ENCODE peak calls at places on chromosome 14, in eight cellular contexts. One of them, this sample, is unnamed.

GRCh38 chr14:100158566-100159106 is 809 bp downstream of the DEGS2 start:
- DNase-seq in adrenal gland: no peak
- DNase-seq in germinal center: no peak
- DNase-seq in iPS-NIHi11: no peak
- DNase-seq in K562: no peak
- DNase-seq in tibial nerve: no peak
- DNase-seq in neural progenitor cell: peak; percentile 44
- DNase-seq in DMS153: no peak
- DNase-seq in this sample: no peak

GRCh38 chr14:52598568-52598967 is 45.9 kb downstream of the GPR137C start:
- DNase-seq in adrenal gland: no peak
- DNase-seq in germinal center: no peak
- DNase-seq in iPS-NIHi11: no peak
- DNase-seq in K562: no peak
- DNase-seq in tibial nerve: no peak
- DNase-seq in neural progenitor cell: no peak
- DNase-seq in DMS153: no peak
- DNase-seq in this sample: no peak

GRCh38 chr14:92539419-92539818 is 25.8 kb downstream of the RIN3 start:
- DNase-seq in adrenal gland: no peak
- DNase-seq in germinal center: no peak
- DNase-seq in iPS-NIHi11: no peak
- DNase-seq in K562: no peak
- DNase-seq in tibial nerve: no peak
- DNase-seq in neural progenitor cell: no peak
- DNase-seq in DMS153: no peak
- DNase-seq in this sample: no peak

GRCh38 chr14:68894802-68895201 is 84.3 kb downstream of the ACTN1 start:
- DNase-seq in adrenal gland: no peak
- DNase-seq in germinal center: no peak
- DNase-seq in iPS-NIHi11: no peak
- DNase-seq in K562: no peak
- DNase-seq in tibial nerve: no peak
- DNase-seq in neural progenitor cell: no peak
- DNase-seq in DMS153: no peak
- DNase-seq in this sample: no peak

GRCh38 chr14:74908861-74909341 is 14.2 kb downstream of the RPS6KL1 start:
- DNase-seq in adrenal gland: no peak
- DNase-seq in germinal center: no peak
- DNase-seq in iPS-NIHi11: no peak
- DNase-seq in K562: no peak
- DNase-seq in tibial nerve: no peak
- DNase-seq in neural progenitor cell: no peak
- DNase-seq in DMS153: no peak
- DNase-seq in this sample: no peak

GRCh38 chr14:92846162-92846897 is 52.2 kb downstream of the GOLGA5 start:
- DNase-seq in adrenal gland: peak; percentile 56
- DNase-seq in germinal center: no peak
- DNase-seq in iPS-NIHi11: no peak
- DNase-seq in K562: peak; percentile 51
- DNase-seq in tibial nerve: no peak
- DNase-seq in neural progenitor cell: no peak
- DNase-seq in DMS153: no peak
- DNase-seq in this sample: peak; percentile 72

GRCh38 chr14:22850944-22851790 is 14.8 kb downstream of the MMP14 start:
- DNase-seq in adrenal gland: peak; percentile 95
- DNase-seq in germinal center: no peak
- DNase-seq in iPS-NIHi11: no peak
- DNase-seq in K562: no peak
- DNase-seq in tibial nerve: peak; percentile 85
- DNase-seq in neural progenitor cell: no peak
- DNase-seq in DMS153: no peak
- DNase-seq in this sample: peak; percentile 17

GRCh38 chr14:59918824-59919581 is 941 bp upstream of the LRRC9 start:
- DNase-seq in adrenal gland: peak; percentile 12
- DNase-seq in germinal center: peak; percentile 28
- DNase-seq in iPS-NIHi11: peak; percentile 14
- DNase-seq in K562: no peak
- DNase-seq in tibial nerve: peak; percentile 38
- DNase-seq in neural progenitor cell: peak; percentile 48
- DNase-seq in DMS153: peak; percentile 6
- DNase-seq in this sample: peak; percentile 51

GRCh38 chr14:55107766-55108554 is 21.1 kb upstream of the LGALS3 start:
- DNase-seq in adrenal gland: peak; percentile 95
- DNase-seq in germinal center: no peak
- DNase-seq in iPS-NIHi11: peak; percentile 75
- DNase-seq in K562: peak; percentile 82
- DNase-seq in tibial nerve: peak; percentile 84
- DNase-seq in neural progenitor cell: no peak
- DNase-seq in DMS153: peak; percentile 44
- DNase-seq in this sample: peak; percentile 58

GRCh38 chr14:92641306-92641705 is 107.1 kb downstream of the LGMN start:
- DNase-seq in adrenal gland: no peak
- DNase-seq in germinal center: no peak
- DNase-seq in iPS-NIHi11: no peak
- DNase-seq in K562: no peak
- DNase-seq in tibial nerve: no peak
- DNase-seq in neural progenitor cell: no peak
- DNase-seq in DMS153: no peak
- DNase-seq in this sample: no peak

GRCh38 chr14:97442363-97442762 is 645.2 kb downstream of the VRK1 start:
- DNase-seq in adrenal gland: no peak
- DNase-seq in germinal center: no peak
- DNase-seq in iPS-NIHi11: no peak
- DNase-seq in K562: no peak
- DNase-seq in tibial nerve: no peak
- DNase-seq in neural progenitor cell: no peak
- DNase-seq in DMS153: no peak
- DNase-seq in this sample: no peak

GRCh38 chr14:99568567-99569560 is 35.1 kb downstream of the CCDC85C start:
- DNase-seq in adrenal gland: peak; percentile 57
- DNase-seq in germinal center: no peak
- DNase-seq in iPS-NIHi11: no peak
- DNase-seq in K562: no peak
- DNase-seq in tibial nerve: peak; percentile 46
- DNase-seq in neural progenitor cell: no peak
- DNase-seq in DMS153: peak; percentile 25
- DNase-seq in this sample: no peak

GRCh38 chr14:34701808-34702207 is 12.6 kb downstream of the CFL2 start:
- DNase-seq in adrenal gland: no peak
- DNase-seq in germinal center: no peak
- DNase-seq in iPS-NIHi11: no peak
- DNase-seq in K562: no peak
- DNase-seq in tibial nerve: no peak
- DNase-seq in neural progenitor cell: no peak
- DNase-seq in DMS153: no peak
- DNase-seq in this sample: no peak

GRCh38 chr14:34113051-34113511 is 162.2 kb upstream of the EGLN3 start:
- DNase-seq in adrenal gland: no peak
- DNase-seq in germinal center: no peak
- DNase-seq in iPS-NIHi11: no peak
- DNase-seq in K562: no peak
- DNase-seq in tibial nerve: no peak
- DNase-seq in neural progenitor cell: no peak
- DNase-seq in DMS153: no peak
- DNase-seq in this sample: no peak

GRCh38 chr14:68589447-68590232 is 203.2 kb downstream of the ZFP36L1 start:
- DNase-seq in adrenal gland: no peak
- DNase-seq in germinal center: no peak
- DNase-seq in iPS-NIHi11: no peak
- DNase-seq in K562: no peak
- DNase-seq in tibial nerve: peak; percentile 64
- DNase-seq in neural progenitor cell: no peak
- DNase-seq in DMS153: no peak
- DNase-seq in this sample: no peak

GRCh38 chr14:76917759-76918175 is 91.6 kb downstream of the LRRC74A start:
- DNase-seq in adrenal gland: peak; percentile 78
- DNase-seq in germinal center: no peak
- DNase-seq in iPS-NIHi11: no peak
- DNase-seq in K562: no peak
- DNase-seq in tibial nerve: no peak
- DNase-seq in neural progenitor cell: no peak
- DNase-seq in DMS153: peak; percentile 77
- DNase-seq in this sample: no peak

GRCh38 chr14:101715209-101716076 is 46.1 kb upstream of the PPP2R5C start:
- DNase-seq in adrenal gland: no peak
- DNase-seq in germinal center: no peak
- DNase-seq in iPS-NIHi11: no peak
- DNase-seq in K562: no peak
- DNase-seq in tibial nerve: no peak
- DNase-seq in neural progenitor cell: no peak
- DNase-seq in DMS153: no peak
- DNase-seq in this sample: no peak

GRCh38 chr14:50001999-50002925 is 109.4 kb downstream of the ARF6 start:
- DNase-seq in adrenal gland: no peak
- DNase-seq in germinal center: peak; percentile 32
- DNase-seq in iPS-NIHi11: no peak
- DNase-seq in K562: no peak
- DNase-seq in tibial nerve: no peak
- DNase-seq in neural progenitor cell: no peak
- DNase-seq in DMS153: no peak
- DNase-seq in this sample: peak; percentile 74

GRCh38 chr14:51014086-51014485 is 69.8 kb upstream of the PYGL start:
- DNase-seq in adrenal gland: no peak
- DNase-seq in germinal center: no peak
- DNase-seq in iPS-NIHi11: no peak
- DNase-seq in K562: no peak
- DNase-seq in tibial nerve: no peak
- DNase-seq in neural progenitor cell: peak; percentile 40
- DNase-seq in DMS153: no peak
- DNase-seq in this sample: no peak

GRCh38 chr14:53022593-53022992 is 71.7 kb upstream of the FERMT2 start:
- DNase-seq in adrenal gland: no peak
- DNase-seq in germinal center: no peak
- DNase-seq in iPS-NIHi11: no peak
- DNase-seq in K562: no peak
- DNase-seq in tibial nerve: no peak
- DNase-seq in neural progenitor cell: no peak
- DNase-seq in DMS153: no peak
- DNase-seq in this sample: no peak

GRCh38 chr14:81662570-81663161 is 129.0 kb upstream of the SEL1L start:
- DNase-seq in adrenal gland: no peak
- DNase-seq in germinal center: no peak
- DNase-seq in iPS-NIHi11: no peak
- DNase-seq in K562: no peak
- DNase-seq in tibial nerve: no peak
- DNase-seq in neural progenitor cell: no peak
- DNase-seq in DMS153: no peak
- DNase-seq in this sample: no peak

GRCh38 chr14:52391866-52392600 is 77.9 kb downstream of the PTGER2 start:
- DNase-seq in adrenal gland: no peak
- DNase-seq in germinal center: no peak
- DNase-seq in iPS-NIHi11: no peak
- DNase-seq in K562: no peak
- DNase-seq in tibial nerve: no peak
- DNase-seq in neural progenitor cell: no peak
- DNase-seq in DMS153: no peak
- DNase-seq in this sample: no peak

GRCh38 chr14:105498430-105499255 is 7.6 kb downstream of the TEDC1 start:
- DNase-seq in adrenal gland: no peak
- DNase-seq in germinal center: no peak
- DNase-seq in iPS-NIHi11: no peak
- DNase-seq in K562: no peak
- DNase-seq in tibial nerve: no peak
- DNase-seq in neural progenitor cell: no peak
- DNase-seq in DMS153: no peak
- DNase-seq in this sample: no peak

GRCh38 chr14:67941456-67942018 is 122.0 kb downstream of the RAD51B start:
- DNase-seq in adrenal gland: no peak
- DNase-seq in germinal center: no peak
- DNase-seq in iPS-NIHi11: no peak
- DNase-seq in K562: no peak
- DNase-seq in tibial nerve: no peak
- DNase-seq in neural progenitor cell: peak; percentile 49
- DNase-seq in DMS153: no peak
- DNase-seq in this sample: no peak

GRCh38 chr14:29528889-29529288 is 398.8 kb downstream of the PRKD1 start:
- DNase-seq in adrenal gland: no peak
- DNase-seq in germinal center: no peak
- DNase-seq in iPS-NIHi11: no peak
- DNase-seq in K562: no peak
- DNase-seq in tibial nerve: no peak
- DNase-seq in neural progenitor cell: no peak
- DNase-seq in DMS153: peak; percentile 14
- DNase-seq in this sample: no peak

GRCh38 chr14:60882219-60882618 is 98.7 kb downstream of the TRMT5 start:
- DNase-seq in adrenal gland: no peak
- DNase-seq in germinal center: no peak
- DNase-seq in iPS-NIHi11: no peak
- DNase-seq in K562: no peak
- DNase-seq in tibial nerve: no peak
- DNase-seq in neural progenitor cell: no peak
- DNase-seq in DMS153: no peak
- DNase-seq in this sample: no peak

GRCh38 chr14:33925209-33925608 is 25.7 kb downstream of the EGLN3 start:
- DNase-seq in adrenal gland: no peak
- DNase-seq in germinal center: no peak
- DNase-seq in iPS-NIHi11: no peak
- DNase-seq in K562: no peak
- DNase-seq in tibial nerve: no peak
- DNase-seq in neural progenitor cell: no peak
- DNase-seq in DMS153: no peak
- DNase-seq in this sample: no peak

GRCh38 chr14:100088226-100088625 is 23.0 kb downstream of the EVL start:
- DNase-seq in adrenal gland: no peak
- DNase-seq in germinal center: no peak
- DNase-seq in iPS-NIHi11: no peak
- DNase-seq in K562: no peak
- DNase-seq in tibial nerve: no peak
- DNase-seq in neural progenitor cell: no peak
- DNase-seq in DMS153: no peak
- DNase-seq in this sample: no peak

GRCh38 chr14:105844810-105845724 is 318.7 kb downstream of the TMEM121 start:
- DNase-seq in adrenal gland: no peak
- DNase-seq in germinal center: no peak
- DNase-seq in iPS-NIHi11: no peak
- DNase-seq in K562: no peak
- DNase-seq in tibial nerve: no peak
- DNase-seq in neural progenitor cell: no peak
- DNase-seq in DMS153: no peak
- DNase-seq in this sample: no peak

GRCh38 chr14:36006623-36007022 is 169.9 kb downstream of the PTCSC3 start:
- DNase-seq in adrenal gland: no peak
- DNase-seq in germinal center: no peak
- DNase-seq in iPS-NIHi11: no peak
- DNase-seq in K562: no peak
- DNase-seq in tibial nerve: no peak
- DNase-seq in neural progenitor cell: no peak
- DNase-seq in DMS153: no peak
- DNase-seq in this sample: no peak

GRCh38 chr14:103155013-103155412 is 31.8 kb downstream of the TNFAIP2 start:
- DNase-seq in adrenal gland: peak; percentile 95
- DNase-seq in germinal center: no peak
- DNase-seq in iPS-NIHi11: peak; percentile 72
- DNase-seq in K562: no peak
- DNase-seq in tibial nerve: peak; percentile 57
- DNase-seq in neural progenitor cell: no peak
- DNase-seq in DMS153: no peak
- DNase-seq in this sample: no peak

GRCh38 chr14:97978336-97978735 is 1181.2 kb downstream of the VRK1 start:
- DNase-seq in adrenal gland: peak; percentile 84
- DNase-seq in germinal center: no peak
- DNase-seq in iPS-NIHi11: peak; percentile 79
- DNase-seq in K562: peak; percentile 2
- DNase-seq in tibial nerve: peak; percentile 54
- DNase-seq in neural progenitor cell: peak; percentile 88
- DNase-seq in DMS153: peak; percentile 77
- DNase-seq in this sample: no peak